ENCODE peak calls at places on chromosomes 6 and 20, in four cellular contexts. One of them, this sample, is unnamed.

GRCh38 chr6:40723967-40724366 is 136.8 kb upstream of the LRFN2 start:
- DNase-seq in omental fat pad: no peak
- DNase-seq in T-cell: no peak
- DNase-seq in HEK293T: no peak
- DNase-seq in this sample: no peak

GRCh38 chr6:106591111-106591825 is 38.0 kb downstream of the RTN4IP1 start:
- DNase-seq in omental fat pad: no peak
- DNase-seq in T-cell: no peak
- DNase-seq in HEK293T: no peak
- DNase-seq in this sample: no peak

GRCh38 chr6:5537967-5538366 is 276.7 kb downstream of the FARS2 start:
- DNase-seq in omental fat pad: no peak
- DNase-seq in T-cell: no peak
- DNase-seq in HEK293T: no peak
- DNase-seq in this sample: no peak

GRCh38 chr6:139030539-139030938 is 2.0 kb downstream of the ABRACL start:
- DNase-seq in omental fat pad: no peak
- DNase-seq in T-cell: peak
- DNase-seq in HEK293T: no peak
- DNase-seq in this sample: no peak

GRCh38 chr6:37680668-37681067 is 17.0 kb downstream of the MDGA1 start:
- DNase-seq in omental fat pad: no peak
- DNase-seq in T-cell: no peak
- DNase-seq in HEK293T: no peak
- DNase-seq in this sample: peak

GRCh38 chr6:144413418-144413817 is 128.3 kb downstream of the UTRN start:
- DNase-seq in omental fat pad: no peak
- DNase-seq in T-cell: no peak
- DNase-seq in HEK293T: no peak
- DNase-seq in this sample: no peak

GRCh38 chr20:57013221-57013620 is 253.2 kb downstream of the BMP7 start:
- DNase-seq in omental fat pad: no peak
- DNase-seq in T-cell: no peak
- DNase-seq in HEK293T: no peak
- DNase-seq in this sample: no peak

GRCh38 chr6:137798846-137799245 is 68.2 kb upstream of the TNFAIP3 start:
- DNase-seq in omental fat pad: no peak
- DNase-seq in T-cell: peak
- DNase-seq in HEK293T: no peak
- DNase-seq in this sample: no peak

GRCh38 chr6:84220809-84221409 is 6.5 kb downstream of the CEP162 start:
- DNase-seq in omental fat pad: no peak
- DNase-seq in T-cell: no peak
- DNase-seq in HEK293T: no peak
- DNase-seq in this sample: no peak

GRCh38 chr6:16154904-16155303 is 26.0 kb downstream of the MYLIP start:
- DNase-seq in omental fat pad: no peak
- DNase-seq in T-cell: no peak
- DNase-seq in HEK293T: no peak
- DNase-seq in this sample: no peak

GRCh38 chr6:5622276-5623005 is 361.1 kb downstream of the FARS2 start:
- DNase-seq in omental fat pad: no peak
- DNase-seq in T-cell: no peak
- DNase-seq in HEK293T: no peak
- DNase-seq in this sample: no peak

GRCh38 chr20:64224344-64225165 is 31.0 kb upstream of the PCMTD2 start:
- DNase-seq in omental fat pad: no peak
- DNase-seq in T-cell: no peak
- DNase-seq in HEK293T: no peak
- DNase-seq in this sample: no peak

GRCh38 chr6:44925100-44925739 is 402.9 kb upstream of the RUNX2 start:
- DNase-seq in omental fat pad: no peak
- DNase-seq in T-cell: peak
- DNase-seq in HEK293T: peak
- DNase-seq in this sample: no peak

GRCh38 chr6:119201486-119201885 is 123.0 kb upstream of the FAM184A start:
- DNase-seq in omental fat pad: no peak
- DNase-seq in T-cell: no peak
- DNase-seq in HEK293T: no peak
- DNase-seq in this sample: no peak

GRCh38 chr20:1567392-1568165 is 10.1 kb upstream of the SIRPD start:
- DNase-seq in omental fat pad: no peak
- DNase-seq in T-cell: no peak
- DNase-seq in HEK293T: no peak
- DNase-seq in this sample: no peak

GRCh38 chr6:83511901-83512681 is at the start of gene PRSS35:
- DNase-seq in omental fat pad: no peak
- DNase-seq in T-cell: peak
- DNase-seq in HEK293T: peak
- DNase-seq in this sample: peak

GRCh38 chr20:17469631-17470030 is 61.5 kb downstream of the BFSP1 start:
- DNase-seq in omental fat pad: no peak
- DNase-seq in T-cell: no peak
- DNase-seq in HEK293T: no peak
- DNase-seq in this sample: no peak

GRCh38 chr20:15759546-15760216 is 813.6 kb downstream of the KIF16B start:
- DNase-seq in omental fat pad: no peak
- DNase-seq in T-cell: no peak
- DNase-seq in HEK293T: no peak
- DNase-seq in this sample: peak

GRCh38 chr6:47413752-47414516 is 63.7 kb upstream of the CD2AP start:
- DNase-seq in omental fat pad: no peak
- DNase-seq in T-cell: peak
- DNase-seq in HEK293T: peak
- DNase-seq in this sample: no peak

GRCh38 chr6:81761197-81761596 is 8.7 kb upstream of the TENT5A start:
- DNase-seq in omental fat pad: no peak
- DNase-seq in T-cell: no peak
- DNase-seq in HEK293T: no peak
- DNase-seq in this sample: no peak

GRCh38 chr6:44264154-44265002 is 973 bp downstream of the NFKBIE start:
- DNase-seq in omental fat pad: no peak
- DNase-seq in T-cell: no peak
- DNase-seq in HEK293T: no peak
- DNase-seq in this sample: no peak

GRCh38 chr6:113031591-113031990 is 684.5 kb downstream of the RFPL4B start:
- DNase-seq in omental fat pad: no peak
- DNase-seq in T-cell: no peak
- DNase-seq in HEK293T: no peak
- DNase-seq in this sample: no peak